ENCODE peak calls at places on chromosomes 1 and 21, in nine cellular contexts. D is RWPE1; K is sigmoid colon; W is T-helper 9 cell; O is psoas muscle; B is activated naive CD4-positive, alpha-beta T cell treated with anti-CD3 and anti-CD28 coated beads, Interleukin-2, amount 50 U/mL, for 16 hours; P is upper lobe of left lung; L is stimulated activated CD8-positive, alpha-beta memory T cell treated with anti-CD3 and anti-CD28 coated beads, Interleukin-15, amount 100 ng/mL, for 4 hours; C is HTR-8/SVneo. V is an unnamed sample.

GRCh38 chr1:168092566-168093355 is 44.0 kb downstream of the GPR161 start:
- DNase-seq in D (no peak), K (no peak), W (no peak), O (no peak), B (no peak), P (no peak), L (no peak), C (peak), V (no peak)

GRCh38 chr21:28240586-28240985 is 752.1 kb downstream of the LTN1 start:
- DNase-seq in D (no peak), K (no peak), W (no peak), O (no peak), B (no peak), P (no peak), L (no peak), C (no peak), V (no peak)

GRCh38 chr1:48876221-48876785 is 99.6 kb upstream of the BEND5 start:
- DNase-seq in D (peak), K (no peak), W (no peak), O (no peak), B (no peak), P (no peak), L (no peak), C (no peak), V (no peak)

GRCh38 chr1:171254859-171255258 is 6.6 kb downstream of the FMO1 start:
- DNase-seq in D (peak), K (no peak), W (no peak), O (no peak), B (no peak), P (no peak), L (no peak), C (no peak), V (no peak)

GRCh38 chr1:10979483-10979920 is 33.0 kb upstream of the TARDBP start:
- DNase-seq in D (no peak), K (peak), W (no peak), O (peak), B (no peak), P (no peak), L (no peak), C (no peak), V (no peak)

GRCh38 chr1:2095981-2096736 is 45.9 kb downstream of the PRKCZ start:
- DNase-seq in D (no peak), K (no peak), W (no peak), O (no peak), B (no peak), P (peak), L (no peak), C (no peak), V (no peak)

GRCh38 chr1:15430787-15431570 is 7.3 kb upstream of the CTRC start:
- DNase-seq in D (no peak), K (no peak), W (peak), O (peak), B (peak), P (no peak), L (peak), C (peak), V (peak)

GRCh38 chr1:224524679-224525078 is 90.1 kb upstream of the WDR26 start:
- DNase-seq in D (no peak), K (no peak), W (no peak), O (no peak), B (no peak), P (no peak), L (no peak), C (no peak), V (no peak)

GRCh38 chr1:117110774-117111173 is 10.8 kb downstream of the TRIM45 start:
- DNase-seq in D (peak), K (no peak), W (no peak), O (no peak), B (no peak), P (no peak), L (no peak), C (no peak), V (no peak)

GRCh38 chr1:67429528-67430357 is 459 bp downstream of the SERBP1 start:
- DNase-seq in D (no peak), K (peak), W (peak), O (peak), B (peak), P (peak), L (no peak), C (no peak), V (peak)

GRCh38 chr1:228860911-228861829 is 125.9 kb downstream of the RHOU start:
- DNase-seq in D (peak), K (no peak), W (no peak), O (no peak), B (no peak), P (peak), L (no peak), C (peak), V (no peak)

GRCh38 chr1:50917128-50917795 is 42.8 kb downstream of the FAF1 start:
- DNase-seq in D (no peak), K (no peak), W (no peak), O (no peak), B (no peak), P (no peak), L (no peak), C (no peak), V (no peak)

GRCh38 chr1:113542221-113542701 is 151.9 kb downstream of the MAGI3 start:
- DNase-seq in D (peak), K (no peak), W (no peak), O (no peak), B (no peak), P (no peak), L (no peak), C (peak), V (no peak)

GRCh38 chr1:206002833-206003532 is at the start of gene RAB7B:
- DNase-seq in D (peak), K (peak), W (no peak), O (peak), B (no peak), P (no peak), L (no peak), C (peak), V (no peak)

GRCh38 chr1:163730366-163730765 is 408.6 kb downstream of the NUF2 start:
- DNase-seq in D (no peak), K (no peak), W (no peak), O (no peak), B (no peak), P (no peak), L (no peak), C (no peak), V (no peak)

GRCh38 chr1:176222196-176222595 is 15.1 kb upstream of the COP1 start:
- DNase-seq in D (no peak), K (no peak), W (no peak), O (no peak), B (no peak), P (no peak), L (no peak), C (no peak), V (no peak)

V was measured in activated effector memory CD4-positive, alpha-beta T cell treated with anti-CD3 and anti-CD28 coated beads, Interleukin-2, amount 50 U/mL, for 16 hours.